ENCODE peak calls at places on chromosome 12, in four cellular contexts. H is A549, Y is K562, G is HepG2. S is an unnamed sample.

GRCh38 chr12:107282628-107283027 is 189.3 kb upstream of the CRY1 start:
- DNase-seq in H (no peak), G (no peak), Y (no peak), S (no peak)

GRCh38 chr12:45401008-45401407 is 185.1 kb downstream of the ANO6 start:
- DNase-seq in Y (no peak), H (no peak), G (no peak), S (no peak)

GRCh38 chr12:51886021-51886710 is 1.7 kb upstream of the ANKRD33 start:
- DNase-seq in G (peak), H (peak), Y (peak), S (no peak)

GRCh38 chr12:132617822-132618682 is 524 bp upstream of the P2RX2 start:
- DNase-seq in G (no peak), H (no peak), Y (no peak), S (no peak)

GRCh38 chr12:93667672-93668071 is 9.5 kb upstream of the CRADD start:
- DNase-seq in H (no peak), G (no peak), Y (no peak), S (no peak)

GRCh38 chr12:15627995-15628945 is 160.9 kb downstream of the EPS8 start:
- DNase-seq in H (no peak), G (peak), Y (no peak), S (no peak)

GRCh38 chr12:132776816-132777568 is 15.4 kb upstream of the ANKLE2 start:
- DNase-seq in Y (no peak), G (no peak), H (no peak), S (no peak)

GRCh38 chr12:92158711-92159534 is 13.3 kb upstream of the BTG1 start:
- DNase-seq in Y (no peak), H (no peak), G (no peak), S (no peak)

GRCh38 chr12:5830121-5830520 is 114.9 kb downstream of the ANO2 start:
- DNase-seq in H (no peak), Y (no peak), G (no peak), S (no peak)

GRCh38 chr12:114123108-114123507 is 157.0 kb upstream of the RBM19 start:
- DNase-seq in H (no peak), G (no peak), Y (no peak), S (no peak)

DNA sequence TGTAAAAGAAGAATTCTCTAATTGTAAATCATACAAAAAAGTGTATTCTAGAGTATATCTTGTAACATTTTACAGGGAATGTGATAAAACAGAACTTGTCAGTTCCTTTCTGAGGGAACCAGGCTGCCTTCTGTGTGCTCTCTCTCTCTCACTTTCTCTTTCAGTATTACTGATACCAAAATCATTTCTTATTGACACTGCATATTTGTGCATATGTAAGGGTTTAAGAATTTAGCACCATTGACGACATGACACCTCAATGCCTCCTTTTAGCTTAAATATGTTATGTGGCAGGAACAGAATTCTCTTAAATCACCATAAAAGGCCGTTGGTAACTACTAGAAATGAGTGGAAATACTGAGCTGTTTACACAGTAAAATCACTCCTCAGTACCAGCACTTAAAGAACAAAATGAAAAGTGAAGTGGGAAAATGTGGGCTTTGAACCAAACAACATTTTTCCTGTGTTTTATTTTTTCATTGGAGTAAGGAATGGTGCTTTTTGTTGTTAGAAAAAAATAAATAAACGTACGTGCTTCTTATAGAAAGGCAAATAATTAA is 457.7 kb upstream of the SYT1 start:
- DNase-seq in H (no peak), G (no peak), Y (no peak), S (no peak)
- TF ChIP-seq NR3C1 in H (no peak), G (no peak), Y (no peak), S (no peak)

GRCh38 chr12:7399089-7399488 is 44.9 kb downstream of the CD163L1 start:
- DNase-seq in H (no peak), G (no peak), Y (no peak), S (no peak)

GRCh38 chr12:7396418-7396817 is 47.5 kb downstream of the CD163L1 start:
- DNase-seq in H (no peak), Y (no peak), G (no peak), S (no peak)

DNA sequence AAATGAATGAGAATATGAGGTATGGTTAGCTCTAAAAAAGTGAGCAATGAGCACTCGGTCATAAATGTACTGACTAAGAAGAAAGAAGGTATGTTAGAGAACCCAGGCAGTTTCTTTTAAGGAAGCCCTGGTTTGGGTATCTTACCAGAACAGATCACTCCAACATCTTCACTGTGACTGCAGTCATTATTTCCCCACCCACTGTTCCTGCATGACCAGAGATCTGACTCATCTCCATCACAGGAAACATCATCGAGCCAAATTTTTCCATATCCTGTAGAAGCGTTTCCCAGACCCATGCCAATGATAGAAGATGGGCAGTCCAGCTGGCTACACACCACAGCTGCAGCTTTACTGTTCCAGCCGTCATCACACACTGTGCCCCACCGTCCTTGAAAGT is 48.0 kb downstream of the CD163L1 start:
- DNase-seq in Y (no peak), G (no peak), H (no peak), S (no peak)
- TF ChIP-seq NR3C1 in Y (no peak), G (no peak), H (no peak), S (no peak)

DNA sequence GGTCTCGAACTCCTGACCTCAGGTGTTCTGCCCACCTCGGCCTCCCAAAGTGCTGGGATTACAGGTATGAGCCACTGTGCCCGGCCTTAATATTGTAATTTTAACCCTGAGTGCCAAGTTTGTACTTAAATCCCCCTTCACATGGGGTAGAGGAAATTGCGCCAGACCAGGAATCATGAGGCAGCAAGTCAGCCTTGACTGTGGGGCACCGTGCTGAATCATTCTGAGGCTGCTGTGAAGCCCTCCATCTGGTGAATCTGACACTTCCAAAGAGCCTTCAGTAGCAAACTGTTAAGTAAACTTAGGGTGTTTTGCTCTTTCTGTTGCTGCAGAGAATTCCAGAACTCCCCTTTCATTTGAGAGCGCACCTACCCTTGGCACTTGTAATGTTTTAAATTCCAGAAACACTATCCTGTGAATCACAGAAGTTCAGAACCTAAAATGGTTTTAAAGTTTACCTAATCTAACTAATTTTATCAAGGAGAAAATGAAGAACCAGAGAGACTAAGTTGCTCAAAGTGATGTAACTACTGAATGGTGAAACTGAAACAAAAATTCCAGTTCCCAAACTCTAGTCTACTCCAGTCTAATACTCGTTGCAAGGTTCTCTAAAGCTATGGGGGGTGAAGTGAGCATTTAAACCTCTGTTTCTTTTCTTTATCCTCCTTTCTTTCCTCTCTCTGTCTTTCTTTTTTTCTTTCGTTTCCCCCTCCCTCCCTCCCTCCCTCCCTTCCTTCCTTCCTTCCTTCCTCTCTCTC is 7.5 kb downstream of the HEBP1 start:
- DNase-seq in Y (peak), H (peak), G (peak), S (no peak)
- TF ChIP-seq NR3C1 in Y (no peak), H (no peak), G (no peak), S (no peak)

GRCh38 chr12:83954939-83955601 is 957.5 kb downstream of the SLC6A15 start:
- DNase-seq in Y (no peak), G (no peak), H (no peak), S (peak)
- TF ChIP-seq NR3C1 in Y (no peak), G (no peak), H (no peak), S (no peak)

S was measured in WTC11.